ENCODE peak calls at places on chromosomes 5 and 9, in seven cellular contexts. One of them, this sample, is unnamed.

GRCh38 chr5:135454946-135455345 is 2.8 kb upstream of the TIFAB start:
- DNase-seq in NCI-H1436: no peak
- DNase-seq in activated CD4-positive, alpha-beta T cell treated with anti-CD3 and anti-CD28 coated beads, Interleukin-2, amount 50 U/mL, for 4 hours: no peak
- DNase-seq in mucosa of gallbladder: no peak
- DNase-seq in HepG2: no peak
- DNase-seq in neural progenitor cell: no peak
- DNase-seq in foreskin keratinocyte: no peak
- DNase-seq in this sample: no peak

GRCh38 chr5:138946241-138946623 is 71.1 kb upstream of the LRRTM2 start:
- DNase-seq in NCI-H1436: no peak
- DNase-seq in activated CD4-positive, alpha-beta T cell treated with anti-CD3 and anti-CD28 coated beads, Interleukin-2, amount 50 U/mL, for 4 hours: no peak
- DNase-seq in mucosa of gallbladder: no peak
- DNase-seq in HepG2: no peak
- DNase-seq in neural progenitor cell: no peak
- DNase-seq in foreskin keratinocyte: no peak
- DNase-seq in this sample: no peak

GRCh38 chr9:33196736-33197135 is 29.6 kb upstream of the B4GALT1 start:
- DNase-seq in NCI-H1436: no peak
- DNase-seq in activated CD4-positive, alpha-beta T cell treated with anti-CD3 and anti-CD28 coated beads, Interleukin-2, amount 50 U/mL, for 4 hours: no peak
- DNase-seq in mucosa of gallbladder: no peak
- DNase-seq in HepG2: no peak
- DNase-seq in neural progenitor cell: no peak
- DNase-seq in foreskin keratinocyte: no peak
- DNase-seq in this sample: no peak

GRCh38 chr9:87375397-87376073 is 122.1 kb upstream of the DAPK1 start:
- DNase-seq in NCI-H1436: no peak
- DNase-seq in activated CD4-positive, alpha-beta T cell treated with anti-CD3 and anti-CD28 coated beads, Interleukin-2, amount 50 U/mL, for 4 hours: no peak
- DNase-seq in mucosa of gallbladder: no peak
- DNase-seq in HepG2: peak; percentile 16
- DNase-seq in neural progenitor cell: no peak
- DNase-seq in foreskin keratinocyte: no peak
- DNase-seq in this sample: no peak

GRCh38 chr9:112041536-112042243 is 133.4 kb downstream of the SUSD1 start:
- DNase-seq in NCI-H1436: no peak
- DNase-seq in activated CD4-positive, alpha-beta T cell treated with anti-CD3 and anti-CD28 coated beads, Interleukin-2, amount 50 U/mL, for 4 hours: no peak
- DNase-seq in mucosa of gallbladder: no peak
- DNase-seq in HepG2: peak; percentile 21
- DNase-seq in neural progenitor cell: peak; percentile 55
- DNase-seq in foreskin keratinocyte: peak; percentile 100
- DNase-seq in this sample: no peak

GRCh38 chr5:91229031-91229623 is 154.0 kb downstream of the ARRDC3 start:
- DNase-seq in NCI-H1436: no peak
- DNase-seq in activated CD4-positive, alpha-beta T cell treated with anti-CD3 and anti-CD28 coated beads, Interleukin-2, amount 50 U/mL, for 4 hours: no peak
- DNase-seq in mucosa of gallbladder: no peak
- DNase-seq in HepG2: no peak
- DNase-seq in neural progenitor cell: no peak
- DNase-seq in foreskin keratinocyte: peak; percentile 29
- DNase-seq in this sample: no peak

GRCh38 chr5:36398137-36398536 is 96.4 kb upstream of the RANBP3L start:
- DNase-seq in NCI-H1436: no peak
- DNase-seq in activated CD4-positive, alpha-beta T cell treated with anti-CD3 and anti-CD28 coated beads, Interleukin-2, amount 50 U/mL, for 4 hours: no peak
- DNase-seq in mucosa of gallbladder: no peak
- DNase-seq in HepG2: peak; percentile 20
- DNase-seq in neural progenitor cell: peak; percentile 47
- DNase-seq in foreskin keratinocyte: no peak
- DNase-seq in this sample: no peak

GRCh38 chr5:95841914-95842812 is 19.6 kb upstream of the GLRX start:
- DNase-seq in NCI-H1436: no peak
- DNase-seq in activated CD4-positive, alpha-beta T cell treated with anti-CD3 and anti-CD28 coated beads, Interleukin-2, amount 50 U/mL, for 4 hours: no peak
- DNase-seq in mucosa of gallbladder: no peak
- DNase-seq in HepG2: peak; percentile 47
- DNase-seq in neural progenitor cell: no peak
- DNase-seq in foreskin keratinocyte: no peak
- DNase-seq in this sample: no peak

GRCh38 chr9:92373167-92373566 is 31.2 kb downstream of the OGN start:
- DNase-seq in NCI-H1436: no peak
- DNase-seq in activated CD4-positive, alpha-beta T cell treated with anti-CD3 and anti-CD28 coated beads, Interleukin-2, amount 50 U/mL, for 4 hours: no peak
- DNase-seq in mucosa of gallbladder: no peak
- DNase-seq in HepG2: no peak
- DNase-seq in neural progenitor cell: no peak
- DNase-seq in foreskin keratinocyte: no peak
- DNase-seq in this sample: no peak

GRCh38 chr5:159026781-159027180 is 72.9 kb downstream of the EBF1 start:
- DNase-seq in NCI-H1436: no peak
- DNase-seq in activated CD4-positive, alpha-beta T cell treated with anti-CD3 and anti-CD28 coated beads, Interleukin-2, amount 50 U/mL, for 4 hours: no peak
- DNase-seq in mucosa of gallbladder: no peak
- DNase-seq in HepG2: no peak
- DNase-seq in neural progenitor cell: no peak
- DNase-seq in foreskin keratinocyte: no peak
- DNase-seq in this sample: no peak

GRCh38 chr9:87071473-87071872 is 124.2 kb upstream of the GAS1 start:
- DNase-seq in NCI-H1436: no peak
- DNase-seq in activated CD4-positive, alpha-beta T cell treated with anti-CD3 and anti-CD28 coated beads, Interleukin-2, amount 50 U/mL, for 4 hours: no peak
- DNase-seq in mucosa of gallbladder: no peak
- DNase-seq in HepG2: no peak
- DNase-seq in neural progenitor cell: no peak
- DNase-seq in foreskin keratinocyte: peak; percentile 92
- DNase-seq in this sample: no peak

GRCh38 chr5:147407094-147407681 is 102.7 kb downstream of the DPYSL3 start:
- DNase-seq in NCI-H1436: no peak
- DNase-seq in activated CD4-positive, alpha-beta T cell treated with anti-CD3 and anti-CD28 coated beads, Interleukin-2, amount 50 U/mL, for 4 hours: no peak
- DNase-seq in mucosa of gallbladder: no peak
- DNase-seq in HepG2: no peak
- DNase-seq in neural progenitor cell: no peak
- DNase-seq in foreskin keratinocyte: no peak
- DNase-seq in this sample: no peak

GRCh38 chr5:33650911-33651310 is 210.1 kb downstream of the TARS1 start:
- DNase-seq in NCI-H1436: no peak
- DNase-seq in activated CD4-positive, alpha-beta T cell treated with anti-CD3 and anti-CD28 coated beads, Interleukin-2, amount 50 U/mL, for 4 hours: no peak
- DNase-seq in mucosa of gallbladder: no peak
- DNase-seq in HepG2: no peak
- DNase-seq in neural progenitor cell: no peak
- DNase-seq in foreskin keratinocyte: peak; percentile 50
- DNase-seq in this sample: no peak

GRCh38 chr9:4923580-4924544 is 61.2 kb upstream of the JAK2 start:
- DNase-seq in NCI-H1436: no peak
- DNase-seq in activated CD4-positive, alpha-beta T cell treated with anti-CD3 and anti-CD28 coated beads, Interleukin-2, amount 50 U/mL, for 4 hours: no peak
- DNase-seq in mucosa of gallbladder: no peak
- DNase-seq in HepG2: peak; percentile 51
- DNase-seq in neural progenitor cell: no peak
- DNase-seq in foreskin keratinocyte: no peak
- DNase-seq in this sample: no peak

GRCh38 chr5:133245191-133246052 is 193.6 kb downstream of the HSPA4 start:
- DNase-seq in NCI-H1436: peak; percentile 82
- DNase-seq in activated CD4-positive, alpha-beta T cell treated with anti-CD3 and anti-CD28 coated beads, Interleukin-2, amount 50 U/mL, for 4 hours: no peak
- DNase-seq in mucosa of gallbladder: no peak
- DNase-seq in HepG2: peak; percentile 40
- DNase-seq in neural progenitor cell: no peak
- DNase-seq in foreskin keratinocyte: peak; percentile 95
- DNase-seq in this sample: no peak

GRCh38 chr5:143592648-143593047 is 189.2 kb upstream of the NR3C1 start:
- DNase-seq in NCI-H1436: no peak
- DNase-seq in activated CD4-positive, alpha-beta T cell treated with anti-CD3 and anti-CD28 coated beads, Interleukin-2, amount 50 U/mL, for 4 hours: no peak
- DNase-seq in mucosa of gallbladder: no peak
- DNase-seq in HepG2: no peak
- DNase-seq in neural progenitor cell: no peak
- DNase-seq in foreskin keratinocyte: no peak
- DNase-seq in this sample: no peak

GRCh38 chr5:116696356-116696755 is 121.7 kb upstream of the SEMA6A start:
- DNase-seq in NCI-H1436: no peak
- DNase-seq in activated CD4-positive, alpha-beta T cell treated with anti-CD3 and anti-CD28 coated beads, Interleukin-2, amount 50 U/mL, for 4 hours: no peak
- DNase-seq in mucosa of gallbladder: no peak
- DNase-seq in HepG2: no peak
- DNase-seq in neural progenitor cell: peak; percentile 16
- DNase-seq in foreskin keratinocyte: no peak
- DNase-seq in this sample: no peak

GRCh38 chr5:136155078-136155477 is 22.4 kb downstream of the SMAD5 start:
- DNase-seq in NCI-H1436: no peak
- DNase-seq in activated CD4-positive, alpha-beta T cell treated with anti-CD3 and anti-CD28 coated beads, Interleukin-2, amount 50 U/mL, for 4 hours: no peak
- DNase-seq in mucosa of gallbladder: no peak
- DNase-seq in HepG2: no peak
- DNase-seq in neural progenitor cell: no peak
- DNase-seq in foreskin keratinocyte: no peak
- DNase-seq in this sample: no peak

GRCh38 chr5:35112300-35112699 is 64.6 kb upstream of the AGXT2 start:
- DNase-seq in NCI-H1436: no peak
- DNase-seq in activated CD4-positive, alpha-beta T cell treated with anti-CD3 and anti-CD28 coated beads, Interleukin-2, amount 50 U/mL, for 4 hours: no peak
- DNase-seq in mucosa of gallbladder: no peak
- DNase-seq in HepG2: no peak
- DNase-seq in neural progenitor cell: no peak
- DNase-seq in foreskin keratinocyte: no peak
- DNase-seq in this sample: no peak

GRCh38 chr9:16329699-16330113 is 540.8 kb downstream of the BNC2 start:
- DNase-seq in NCI-H1436: no peak
- DNase-seq in activated CD4-positive, alpha-beta T cell treated with anti-CD3 and anti-CD28 coated beads, Interleukin-2, amount 50 U/mL, for 4 hours: no peak
- DNase-seq in mucosa of gallbladder: peak; percentile 44
- DNase-seq in HepG2: no peak
- DNase-seq in neural progenitor cell: no peak
- DNase-seq in foreskin keratinocyte: no peak
- DNase-seq in this sample: no peak

This sample was measured in HuH-7.